ENCODE peak calls at places on chromosome 20, in five cellular contexts. P is HTR-8/SVneo, X is AG04450, F is GM10248, Y is lower lobe of right lung. M is an unnamed sample.

GRCh38 chr20:43916073-43916874 is 1.6 kb downstream of the TOX2 start:
- DNase-seq in P (no peak), X (no peak), F (no peak), Y (no peak), M (no peak)

GRCh38 chr20:5073154-5074049 is 46.4 kb downstream of the PCNA start:
- DNase-seq in P (peak; percentile 55), X (no peak), F (no peak), Y (peak; percentile 92), M (no peak)

GRCh38 chr20:53750827-53751393 is 157.3 kb upstream of the ZNF217 start:
- DNase-seq in P (no peak), X (peak; percentile 65), F (no peak), Y (no peak), M (no peak)

GRCh38 chr20:51700809-51701285 is 67.3 kb downstream of the ATP9A start:
- DNase-seq in P (peak; percentile 86), X (no peak), F (peak; percentile 50), Y (no peak), M (peak; percentile 10)

GRCh38 chr20:22582960-22583772 is 1.2 kb downstream of the FOXA2 start:
- DNase-seq in P (no peak), X (no peak), F (no peak), Y (peak; percentile 52), M (no peak)

GRCh38 chr20:50281831-50282591 is 91.4 kb downstream of the CEBPB start:
- DNase-seq in P (no peak), X (no peak), F (no peak), Y (no peak), M (no peak)

GRCh38 chr20:25249198-25249931 is 1.5 kb downstream of the PYGB start:
- DNase-seq in P (peak; percentile 36), X (no peak), F (no peak), Y (no peak), M (no peak)

GRCh38 chr20:57449398-57450354 is 58.5 kb downstream of the RBM38 start:
- DNase-seq in P (no peak), X (no peak), F (no peak), Y (no peak), M (no peak)

GRCh38 chr20:53738039-53738944 is 144.7 kb upstream of the ZNF217 start:
- DNase-seq in P (peak; percentile 84), X (peak; percentile 36), F (no peak), Y (peak; percentile 60), M (no peak)

GRCh38 chr20:40844285-40844684 is 155.2 kb upstream of the MAFB start:
- DNase-seq in P (no peak), X (no peak), F (no peak), Y (no peak), M (no peak)

M was measured in CD4-positive, CD25-positive, alpha-beta regulatory T cell.